ENCODE peak calls at places on chromosomes 1 and 21, in nine cellular contexts. B, Z, F, X, Q, E, T, W and N are unnamed samples.

GRCh38 chr21:28671549-28672195 is 321.0 kb downstream of the LTN1 start:
- DNase-seq in B (no peak), Z (no peak), F (no peak), X (no peak), Q (no peak), E (no peak), T (no peak), W (peak; percentile 19), N (no peak)

GRCh38 chr1:156959414-156959813 is 39.0 kb downstream of the LRRC71 start:
- DNase-seq in B (no peak), Z (no peak), F (no peak), X (no peak), Q (no peak), E (no peak), T (no peak), W (peak; percentile 35), N (no peak)

GRCh38 chr1:7339953-7340352 is 431.1 kb upstream of the VAMP3 start:
- DNase-seq in B (no peak), Z (no peak), F (no peak), X (no peak), Q (no peak), E (no peak), T (no peak), W (no peak), N (no peak)

GRCh38 chr1:16165548-16165947 is 9.7 kb upstream of the EPHA2 start:
- DNase-seq in B (no peak), Z (no peak), F (no peak), X (no peak), Q (no peak), E (no peak), T (no peak), W (no peak), N (no peak)

GRCh38 chr1:165936542-165936941 is 109.1 kb downstream of the UCK2 start:
- DNase-seq in B (no peak), Z (no peak), F (no peak), X (no peak), Q (no peak), E (no peak), T (no peak), W (no peak), N (no peak)

GRCh38 chr1:195604287-195604686 is 1004.0 kb downstream of the KCNT2 start:
- DNase-seq in B (no peak), Z (no peak), F (no peak), X (no peak), Q (no peak), E (no peak), T (no peak), W (no peak), N (no peak)

GRCh38 chr21:17513214-17514123 is 626 bp downstream of the CXADR start:
- DNase-seq in B (peak; percentile 25), Z (peak; percentile 13), F (no peak), X (peak; percentile 27), Q (peak; percentile 66), E (no peak), T (no peak), W (peak; percentile 60), N (no peak)

GRCh38 chr1:168879906-168880734 is 151.1 kb upstream of the DPT start:
- DNase-seq in B (no peak), Z (no peak), F (no peak), X (peak; percentile 57), Q (peak; percentile 19), E (no peak), T (no peak), W (peak; percentile 8), N (no peak)

GRCh38 chr1:155166373-155167165 is 6.5 kb downstream of the KRTCAP2 start:
- DNase-seq in B (no peak), Z (no peak), F (no peak), X (no peak), Q (no peak), E (peak; percentile 90), T (no peak), W (peak; percentile 86), N (no peak)

GRCh38 chr1:94104127-94104684 is 16.7 kb downstream of the ABCA4 start:
- DNase-seq in B (no peak), Z (no peak), F (no peak), X (no peak), Q (no peak), E (no peak), T (no peak), W (no peak), N (no peak)

GRCh38 chr1:14118691-14119485 is 418.9 kb downstream of the PRDM2 start:
- DNase-seq in B (no peak), Z (no peak), F (no peak), X (no peak), Q (no peak), E (no peak), T (no peak), W (no peak), N (no peak)
- TF ChIP-seq POLR2A in B (no peak), Z (no peak), F (no peak), X (no peak), Q (no peak), E (no peak), T (no peak), W (no peak), N (no peak)

GRCh38 chr1:110875216-110875731 is 2.3 kb downstream of the CD53 start:
- DNase-seq in B (no peak), Z (no peak), F (no peak), X (no peak), Q (peak; percentile 9), E (no peak), T (no peak), W (no peak), N (no peak)
- TF ChIP-seq POLR2A in B (peak; percentile 48), Z (peak; percentile 18), F (no peak), X (no peak), Q (peak; percentile 11), E (no peak), T (no peak), W (no peak), N (no peak)

DNA sequence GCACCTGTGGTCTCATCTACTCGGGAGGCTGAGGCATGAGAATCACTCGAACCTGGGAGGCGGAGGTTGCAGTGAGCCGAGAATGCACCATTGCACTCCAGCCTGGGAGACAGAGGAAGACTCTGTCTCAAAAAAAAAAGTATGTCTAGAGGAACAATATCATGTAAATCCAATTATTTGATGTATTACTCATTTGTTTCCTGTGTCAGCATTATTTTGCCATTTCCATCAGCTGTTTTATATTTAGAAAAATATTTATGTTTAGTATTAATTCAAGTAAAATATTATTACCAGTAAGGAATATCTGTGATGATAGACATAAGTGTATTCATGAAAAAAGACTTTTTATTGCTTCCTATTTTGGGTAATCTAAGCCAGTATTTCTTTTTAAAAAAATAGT is 13.0 kb downstream of the TDRKH start:
- DNase-seq in B (no peak), Z (no peak), F (no peak), X (no peak), Q (no peak), E (no peak), T (no peak), W (no peak), N (no peak)
- TF ChIP-seq POLR2A in B (no peak), Z (no peak), F (no peak), X (no peak), Q (no peak), E (no peak), T (no peak), W (no peak), N (no peak)

GRCh38 chr21:44332965-44333364 is 6.2 kb downstream of the CFAP410 start:
- DNase-seq in B (no peak), Z (no peak), F (no peak), X (no peak), Q (no peak), E (no peak), T (no peak), W (no peak), N (no peak)

GRCh38 chr21:44332383-44332782 is 6.8 kb downstream of the CFAP410 start:
- DNase-seq in B (no peak), Z (no peak), F (no peak), X (no peak), Q (no peak), E (no peak), T (no peak), W (no peak), N (no peak)

GRCh38 chr21:44330698-44331097 is 8.5 kb downstream of the CFAP410 start:
- DNase-seq in B (no peak), Z (no peak), F (no peak), X (no peak), Q (no peak), E (no peak), T (no peak), W (no peak), N (no peak)

GRCh38 chr21:44331209-44331608 is 8.0 kb downstream of the CFAP410 start:
- DNase-seq in B (no peak), Z (no peak), F (no peak), X (no peak), Q (no peak), E (no peak), T (no peak), W (no peak), N (no peak)

DNA sequence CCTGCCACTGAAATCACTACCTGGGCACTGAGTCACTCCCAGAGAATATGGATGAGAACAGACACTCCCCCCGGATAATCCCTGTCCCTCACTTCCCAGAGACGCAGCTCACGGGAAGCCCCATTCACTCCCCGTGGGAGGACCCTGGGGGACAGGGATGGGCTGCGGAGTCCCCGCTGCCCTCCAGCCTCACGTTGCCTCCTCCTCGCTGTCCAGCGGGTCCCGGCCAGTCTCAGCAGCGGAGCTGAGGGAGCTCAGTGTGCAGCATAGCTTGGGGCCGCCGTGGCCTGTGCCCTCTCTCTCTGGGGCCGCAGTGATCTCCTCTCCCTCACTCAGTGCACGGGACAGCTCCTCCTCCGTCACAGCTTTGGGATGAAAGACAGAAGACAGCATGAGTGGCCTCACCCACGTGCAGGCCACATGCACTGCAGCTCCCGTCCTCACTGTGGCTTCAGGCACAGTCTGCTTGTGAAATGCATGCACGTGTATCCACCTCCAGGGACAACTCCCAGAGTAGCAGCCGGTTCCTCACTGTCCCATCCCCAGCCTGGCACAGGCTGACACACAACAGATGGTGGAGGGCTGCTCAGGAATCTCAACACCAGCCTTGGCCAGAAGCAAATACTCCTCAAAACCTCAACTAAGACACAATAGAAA is 7.4 kb downstream of the CFAP410 start:
- DNase-seq in B (no peak), Z (no peak), F (no peak), X (no peak), Q (no peak), E (no peak), T (no peak), W (no peak), N (no peak)
- TF ChIP-seq POLR2A in B (no peak), Z (no peak), F (no peak), X (no peak), Q (no peak), E (no peak), T (no peak), W (no peak), N (no peak)

GRCh38 chr1:68211781-68212180 is 20.5 kb downstream of the WLS start:
- DNase-seq in B (no peak), Z (no peak), F (no peak), X (no peak), Q (no peak), E (no peak), T (no peak), W (no peak), N (no peak)
- TF ChIP-seq POLR2A in B (no peak), Z (no peak), F (no peak), X (no peak), Q (no peak), E (no peak), T (no peak), W (no peak), N (no peak)